ENCODE peak calls at places on chromosomes 5 and 9, in five cellular contexts. K is RKO, P is GM12865, M is midbrain, O is AG08396. G is an unnamed sample.

GRCh38 chr5:174724484-174725260 is at the start of gene MSX2:
- DNase-seq in P (no peak), K (peak; percentile 91), O (peak; percentile 98), M (peak; percentile 79), G (peak; percentile 96)

GRCh38 chr5:123204224-123204623 is 115.2 kb downstream of the PRDM6 start:
- DNase-seq in M (no peak), K (no peak), P (no peak), O (no peak), G (no peak)

GRCh38 chr5:145978672-145979071 is 42.3 kb downstream of the SH3RF2 start:
- DNase-seq in M (no peak), P (no peak), K (no peak), O (no peak), G (no peak)

GRCh38 chr5:151406322-151406947 is 41.0 kb upstream of the SLC36A1 start:
- DNase-seq in M (no peak), O (peak; percentile 32), K (peak; percentile 20), P (no peak), G (no peak)

GRCh38 chr5:81513982-81514381 is 120.0 kb upstream of the ACOT12 start:
- DNase-seq in M (no peak), P (no peak), O (no peak), K (peak; percentile 55), G (no peak)

GRCh38 chr9:125949247-125949646 is 202.1 kb downstream of the PBX3 start:
- DNase-seq in P (no peak), K (no peak), O (no peak), M (no peak), G (no peak)

GRCh38 chr9:126159661-126160060 is 167.0 kb upstream of the MVB12B start:
- DNase-seq in O (no peak), M (no peak), K (no peak), P (no peak), G (no peak)

GRCh38 chr5:78899922-78900362 is 85.2 kb downstream of the ARSB start:
- DNase-seq in P (peak; percentile 80), O (peak; percentile 40), K (no peak), M (peak; percentile 19), G (no peak)

GRCh38 chr9:73523391-73523790 is 371.7 kb downstream of the ANXA1 start:
- DNase-seq in P (no peak), K (no peak), M (no peak), O (no peak), G (no peak)

GRCh38 chr5:175464414-175465233 is 13.7 kb upstream of the SFXN1 start:
- DNase-seq in O (peak; percentile 59), P (peak; percentile 66), K (peak; percentile 58), M (peak; percentile 60), G (no peak)

GRCh38 chr9:99112750-99113417 is 8.0 kb downstream of the TGFBR1 start:
- DNase-seq in K (no peak), O (no peak), P (peak; percentile 8), M (no peak), G (no peak)

GRCh38 chr5:149392718-149393117 is 13.6 kb upstream of the IL17B start:
- DNase-seq in K (peak; percentile 29), O (no peak), P (peak; percentile 25), M (no peak), G (peak; percentile 15)

GRCh38 chr9:72352911-72353388 is 12.1 kb downstream of the ZFAND5 start:
- DNase-seq in M (no peak), O (no peak), P (no peak), K (no peak), G (no peak)

GRCh38 chr5:10563132-10563939 is 534 bp upstream of the ANKRD33B start:
- DNase-seq in P (peak; percentile 75), M (no peak), O (peak; percentile 75), K (peak; percentile 22), G (peak; percentile 59)

GRCh38 chr9:125867752-125868400 is 120.7 kb downstream of the PBX3 start:
- DNase-seq in P (no peak), M (no peak), K (no peak), O (no peak), G (no peak)

GRCh38 chr5:21398511-21398910 is 1410.5 kb upstream of the CDH18 start:
- DNase-seq in O (no peak), K (no peak), M (no peak), P (no peak), G (no peak)

GRCh38 chr5:160787247-160787646 is 64.8 kb downstream of the ATP10B start:
- DNase-seq in O (no peak), P (peak; percentile 53), K (peak; percentile 17), M (no peak), G (no peak)

GRCh38 chr9:127438394-127438793 is 12.8 kb downstream of the RPL12 start:
- DNase-seq in K (no peak), O (no peak), P (no peak), M (no peak), G (no peak)

GRCh38 chr5:123752576-123752975 is 240.6 kb downstream of the CSNK1G3 start:
- DNase-seq in K (peak; percentile 9), O (peak; percentile 32), M (peak; percentile 6), P (no peak), G (no peak)

GRCh38 chr5:83281658-83282057 is 189.9 kb upstream of the VCAN start:
- DNase-seq in O (peak; percentile 8), P (no peak), M (no peak), K (no peak), G (no peak)